ENCODE peak calls at places on chromosomes 12 and 14, in six cellular contexts. X, S, M, P, A and K are unnamed samples.

GRCh38 chr12:22477166-22477893 is 67.0 kb downstream of the C2CD5 start:
- DNase-seq in A (peak), P (no peak), S (no peak), X (no peak), M (no peak), K (peak)

GRCh38 chr12:46678441-46678840 is 147.4 kb downstream of the SLC38A4 start:
- DNase-seq in M (no peak), X (no peak), A (no peak), S (no peak), P (no peak), K (no peak)

GRCh38 chr14:98605043-98605442 is 667.0 kb downstream of the BCL11B start:
- DNase-seq in X (no peak), P (no peak), M (no peak), S (no peak), A (no peak), K (no peak)

GRCh38 chr14:90505531-90505930 is 108.7 kb downstream of the CALM1 start:
- DNase-seq in X (no peak), S (no peak), M (no peak), P (no peak), A (no peak), K (no peak)

GRCh38 chr12:109727039-109727723 is 13.6 kb downstream of the FAM222A start:
- DNase-seq in M (no peak), A (no peak), P (peak), S (no peak), X (no peak), K (no peak)

GRCh38 chr14:68468437-68469207 is 324.2 kb downstream of the ZFP36L1 start:
- DNase-seq in X (no peak), P (no peak), A (peak), S (no peak), M (no peak), K (no peak)

GRCh38 chr12:116591608-116592115 is 32.5 kb downstream of the MAP1LC3B2 start:
- DNase-seq in X (no peak), M (no peak), P (no peak), A (no peak), S (no peak), K (peak)

GRCh38 chr12:54749191-54749818 is 101.1 kb upstream of the DCD start:
- DNase-seq in M (peak), S (peak), X (peak), A (peak), P (peak), K (peak)

GRCh38 chr14:74886001-74886400 is 4.3 kb downstream of the DLST start:
- DNase-seq in P (no peak), M (no peak), A (no peak), S (no peak), X (no peak), K (no peak)

GRCh38 chr12:50103767-50104321 is at the start of gene GPD1:
- DNase-seq in P (peak), S (peak), M (no peak), X (no peak), A (no peak), K (no peak)

GRCh38 chr14:56004323-56004722 is 113.9 kb upstream of the PELI2 start:
- DNase-seq in M (no peak), P (no peak), X (no peak), S (no peak), A (no peak), K (no peak)

GRCh38 chr14:83184531-83184930 is 1650.9 kb upstream of the SEL1L start:
- DNase-seq in S (no peak), M (no peak), X (no peak), P (no peak), A (no peak), K (no peak)

DNA sequence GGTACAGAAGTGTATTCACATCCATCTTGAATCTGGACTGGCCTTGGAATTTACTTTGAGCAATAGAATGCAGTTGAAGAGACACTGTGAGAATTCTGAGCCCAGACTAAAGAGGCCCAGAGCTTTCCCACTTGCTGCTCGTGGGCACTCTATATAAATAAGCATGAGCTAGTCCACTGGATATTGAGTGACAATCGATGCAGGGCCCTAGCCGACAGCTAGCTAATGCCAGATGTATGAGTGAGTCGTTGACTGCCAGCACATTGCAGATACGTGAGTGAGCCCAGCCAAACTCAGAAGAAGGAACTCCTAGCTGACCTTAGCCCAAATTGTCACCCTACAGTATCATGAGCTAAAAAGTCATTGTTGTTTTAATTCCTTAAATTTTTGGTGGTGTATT is 24.9 kb downstream of the NAV3 start:
- DNase-seq in P (no peak), S (no peak), A (no peak), X (no peak), M (no peak), K (no peak)
- TF ChIP-seq MYC in P (no peak), S (no peak), A (no peak), X (no peak), M (no peak), K (no peak)

GRCh38 chr12:51269174-51270066 is 795 bp downstream of the SMAGP start:
- DNase-seq in X (peak), P (peak), M (no peak), A (peak), S (peak), K (peak)
- TF ChIP-seq MYC in X (no peak), P (no peak), M (no peak), A (no peak), S (no peak), K (no peak)

GRCh38 chr14:51239813-51240803 is at the start of gene TMX1:
- DNase-seq in X (peak), S (peak), A (peak), M (peak), P (peak), K (peak)

GRCh38 chr14:51240804-51241380 is 845 bp downstream of the TMX1 start:
- DNase-seq in A (no peak), M (no peak), P (no peak), S (no peak), X (no peak), K (no peak)

DNA sequence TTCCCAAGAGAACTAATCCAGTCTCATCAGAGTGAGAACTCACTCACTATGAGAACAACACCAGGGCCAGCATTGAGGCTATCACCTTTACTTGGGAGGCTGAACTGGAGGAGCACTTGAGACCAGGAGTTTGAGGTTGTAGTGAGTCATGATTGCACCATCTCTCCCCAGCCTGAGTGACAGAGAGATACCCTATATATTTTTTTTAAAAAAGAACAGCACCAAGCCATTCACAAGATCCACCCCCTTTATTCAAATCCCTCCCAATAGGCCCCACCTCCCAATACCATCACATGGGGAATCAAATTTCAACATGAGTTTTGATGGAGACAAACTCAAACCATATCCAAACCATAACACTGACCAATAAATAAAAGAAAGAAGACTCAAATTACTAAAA is 3.7 kb upstream of the TMX1 start:
- DNase-seq in A (no peak), P (no peak), S (no peak), X (no peak), M (no peak), K (peak)
- TF ChIP-seq MYC in A (no peak), P (no peak), S (no peak), X (no peak), M (no peak), K (no peak)

DNA sequence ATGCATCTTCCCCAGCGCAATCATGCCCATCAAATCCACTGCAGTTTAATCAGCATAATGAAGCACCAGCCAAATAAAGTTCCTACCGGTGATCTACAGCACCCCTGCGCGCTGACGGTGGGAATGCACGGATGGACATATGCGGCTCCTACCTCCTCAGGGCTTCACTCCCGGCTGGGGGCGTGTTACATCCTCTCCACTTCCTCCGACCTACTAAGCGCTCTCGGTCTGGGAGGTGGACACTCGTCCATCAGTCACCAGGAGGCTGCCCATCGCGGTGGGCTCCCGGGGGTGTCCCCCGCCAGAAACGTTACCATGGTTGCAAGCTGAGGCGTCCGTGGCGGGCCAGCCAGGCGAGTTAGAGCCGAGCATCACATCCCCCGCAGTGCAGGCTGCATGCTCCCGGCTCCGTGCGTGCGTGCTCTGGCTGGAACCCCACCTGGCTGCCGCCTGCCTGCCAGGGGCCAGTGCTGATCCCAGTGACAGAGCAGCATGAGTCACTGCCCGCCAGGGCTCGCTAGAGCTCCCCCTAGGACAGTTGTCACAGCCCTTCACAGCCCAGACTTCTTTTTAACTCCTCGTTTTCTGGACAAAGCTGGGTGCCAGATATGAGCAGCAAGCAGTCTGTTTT is 73.0 kb downstream of the CIT start:
- DNase-seq in X (peak), S (peak), M (no peak), A (peak), P (peak), K (peak)
- TF ChIP-seq MYC in X (no peak), S (no peak), M (no peak), A (no peak), P (no peak), K (no peak)

GRCh38 chr14:59417301-59417700 is 47.9 kb downstream of the GPR135 start:
- DNase-seq in X (no peak), A (no peak), S (no peak), P (no peak), M (no peak), K (no peak)
- TF ChIP-seq MYC in X (no peak), A (no peak), S (no peak), P (no peak), M (no peak), K (no peak)

DNA sequence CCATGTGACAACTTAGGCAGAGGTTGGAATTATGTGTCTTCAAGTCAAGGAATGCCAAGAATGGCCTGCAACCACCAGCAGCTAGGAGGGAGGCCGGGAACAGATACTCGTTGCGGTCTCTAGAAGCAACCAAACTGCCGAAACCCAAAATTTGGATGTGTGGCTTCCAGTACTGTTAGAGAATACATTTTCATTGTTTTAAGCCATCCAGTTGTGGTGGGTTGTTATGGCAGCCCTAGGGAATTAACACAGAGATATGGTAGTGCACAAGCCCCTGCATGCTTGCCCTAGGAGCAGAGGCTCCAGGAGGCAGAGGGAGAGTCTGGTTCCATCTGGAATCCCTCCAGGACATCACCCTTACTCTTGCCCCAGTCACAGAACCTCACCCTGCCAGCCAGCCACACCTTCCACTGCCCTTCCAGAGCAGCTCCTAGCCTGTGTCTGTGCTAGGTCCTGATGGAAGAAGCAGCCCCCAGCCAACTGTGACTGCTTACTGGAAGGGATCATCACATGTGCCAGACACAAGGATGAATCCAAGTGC is 19.5 kb downstream of the PITPNM2 start:
- DNase-seq in M (no peak), X (no peak), A (no peak), P (no peak), S (no peak), K (no peak)
- TF ChIP-seq MYC in M (no peak), X (no peak), A (no peak), P (no peak), S (no peak), K (no peak)

DNA sequence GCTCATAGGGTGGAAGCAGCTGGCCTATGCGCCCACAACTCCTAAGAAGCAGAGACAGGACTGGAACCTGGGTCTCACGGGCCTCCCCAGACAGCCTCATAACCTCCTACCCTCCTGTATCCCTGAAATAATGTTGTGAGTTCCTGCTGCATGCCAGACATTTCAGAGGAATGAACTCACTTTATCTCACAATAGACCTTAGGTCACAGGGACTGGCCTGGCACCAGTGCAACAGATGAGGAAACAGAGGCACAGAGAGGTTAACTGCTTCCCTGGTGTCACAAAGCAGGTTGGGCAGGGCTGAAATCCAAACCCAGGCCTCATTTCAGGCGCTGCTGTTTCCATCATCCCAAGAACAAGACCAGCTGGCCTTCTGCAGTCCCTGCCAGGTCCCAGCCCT is 5.3 kb downstream of the PHETA1 start:
- DNase-seq in P (no peak), S (no peak), M (no peak), X (peak), A (peak), K (no peak)
- TF ChIP-seq MYC in P (no peak), S (no peak), M (no peak), X (no peak), A (no peak), K (no peak)

GRCh38 chr12:71941174-71941573 is 2.5 kb downstream of the TPH2 start:
- DNase-seq in P (no peak), X (no peak), S (no peak), M (no peak), A (no peak), K (no peak)

GRCh38 chr12:71938728-71939385 is at the start of gene TPH2:
- DNase-seq in P (peak), A (peak), S (peak), X (peak), M (no peak), K (peak)

DNA sequence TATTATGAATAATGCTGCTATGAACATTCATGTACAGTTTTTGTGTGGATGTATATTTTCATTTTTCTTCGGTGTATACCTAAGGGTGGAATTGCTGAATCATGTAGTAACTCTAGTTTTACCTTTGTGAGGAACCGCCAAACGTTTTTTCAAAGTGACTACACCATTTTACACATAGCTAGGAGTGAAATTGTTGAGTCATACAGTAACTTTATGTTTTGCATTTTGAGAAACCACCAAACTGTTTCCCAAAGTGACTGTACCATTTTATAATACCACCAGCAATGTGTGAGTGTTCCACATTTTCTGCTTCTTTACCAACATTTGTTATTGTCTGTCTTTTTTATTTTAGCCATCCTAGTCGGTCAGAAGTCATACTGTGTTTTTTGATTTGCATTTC is 3.1 kb upstream of the TPH2 start:
- DNase-seq in M (peak), A (no peak), S (no peak), P (no peak), X (no peak), K (no peak)
- TF ChIP-seq MYC in M (no peak), A (no peak), S (no peak), P (no peak), X (no peak), K (no peak)

GRCh38 chr14:88005978-88006851 is 1.3 kb downstream of the GPR65 start:
- DNase-seq in A (no peak), X (no peak), S (no peak), P (no peak), M (peak), K (peak)
- TF ChIP-seq MYC in A (no peak), X (no peak), S (no peak), P (no peak), M (no peak), K (no peak)

GRCh38 chr12:93922583-93923006 is 225.8 kb upstream of the PLXNC1 start:
- DNase-seq in X (peak), M (no peak), A (no peak), P (no peak), S (peak), K (no peak)
- TF ChIP-seq MYC in X (no peak), M (no peak), A (no peak), P (no peak), S (no peak), K (no peak)